ENCODE peak calls at places on chromosomes 2 and 18, in six cellular contexts. H, K, J, A, R and N are unnamed samples.

GRCh38 chr2:18378020-18378653 is 182.3 kb downstream of the RDH14 start:
- DNase-seq in H (peak), K (no peak), J (no peak), A (peak), R (peak), N (peak)

GRCh38 chr18:3207565-3207964 is 12.2 kb downstream of the MYOM1 start:
- DNase-seq in H (no peak), K (no peak), J (no peak), A (no peak), R (peak), N (no peak)

GRCh38 chr2:119721462-119721861 is 38.3 kb upstream of the PTPN4 start:
- DNase-seq in H (no peak), K (no peak), J (no peak), A (no peak), R (no peak), N (peak)

GRCh38 chr18:60193780-60194179 is 178.8 kb downstream of the MC4R start:
- DNase-seq in H (no peak), K (no peak), J (no peak), A (no peak), R (no peak), N (no peak)

GRCh38 chr2:150327546-150328495 is 159.6 kb downstream of the RND3 start:
- DNase-seq in H (no peak), K (no peak), J (no peak), A (no peak), R (no peak), N (no peak)

GRCh38 chr2:235002198-235003095 is 50.6 kb downstream of the SH3BP4 start:
- DNase-seq in H (no peak), K (no peak), J (peak), A (no peak), R (no peak), N (no peak)

GRCh38 chr2:18777250-18777812 is 188.0 kb upstream of the NT5C1B start:
- DNase-seq in H (no peak), K (no peak), J (no peak), A (peak), R (no peak), N (no peak)

GRCh38 chr2:72263781-72264060 is 116.1 kb upstream of the CYP26B1 start:
- DNase-seq in H (no peak), K (no peak), J (no peak), A (no peak), R (no peak), N (no peak)

GRCh38 chr2:220034356-220035121 is 407.1 kb downstream of the SLC4A3 start:
- DNase-seq in H (no peak), K (no peak), J (no peak), A (no peak), R (peak), N (no peak)

GRCh38 chr2:190657474-190658252 is 8.8 kb downstream of the NAB1 start:
- DNase-seq in H (no peak), K (no peak), J (no peak), A (no peak), R (no peak), N (no peak)

GRCh38 chr2:67898605-67899004 is 164.2 kb downstream of the C1D start:
- DNase-seq in H (no peak), K (no peak), J (no peak), A (no peak), R (no peak), N (no peak)

GRCh38 chr2:40033781-40034180 is 254.7 kb upstream of the THUMPD2 start:
- DNase-seq in H (no peak), K (no peak), J (no peak), A (no peak), R (peak), N (no peak)

GRCh38 chr2:172103471-172104292 is 982 bp upstream of the DLX2 start:
- DNase-seq in H (peak), K (peak), J (no peak), A (peak), R (peak), N (peak)

GRCh38 chr2:110804915-110805314 is 72.5 kb downstream of the ACOXL start:
- DNase-seq in H (peak), K (peak), J (no peak), A (no peak), R (no peak), N (no peak)

GRCh38 chr2:201908901-201909300 is 102.6 kb downstream of the CDK15 start:
- DNase-seq in H (no peak), K (no peak), J (no peak), A (no peak), R (peak), N (no peak)

GRCh38 chr2:233816771-233817170 is 37.6 kb downstream of the HJURP start:
- DNase-seq in H (no peak), K (no peak), J (no peak), A (no peak), R (no peak), N (no peak)

GRCh38 chr2:72893594-72894319 is 6.5 kb downstream of the SPR start:
- DNase-seq in H (peak), K (no peak), J (peak), A (peak), R (peak), N (no peak)

GRCh38 chr2:134852518-134852917 is 14.1 kb downstream of the ACMSD start:
- DNase-seq in H (no peak), K (no peak), J (no peak), A (no peak), R (no peak), N (no peak)

GRCh38 chr18:50632895-50633515 is 73.1 kb downstream of the MAPK4 start:
- DNase-seq in H (no peak), K (no peak), J (no peak), A (peak), R (no peak), N (no peak)

GRCh38 chr2:3113122-3113521 is 264.5 kb downstream of the EIPR1 start:
- DNase-seq in H (no peak), K (no peak), J (no peak), A (no peak), R (no peak), N (no peak)

GRCh38 chr2:236045264-236046235 is 122.6 kb downstream of the GBX2 start:
- DNase-seq in H (no peak), K (no peak), J (no peak), A (no peak), R (peak), N (no peak)

GRCh38 chr2:239979243-239980023 is 45.7 kb downstream of the NDUFA10 start:
- DNase-seq in H (no peak), K (no peak), J (no peak), A (no peak), R (no peak), N (no peak)